ENCODE peak calls at places on chromosomes 13 and 19, in ten cellular contexts. One of them, this sample, is unnamed. For H3K4me1, the result is how much of the 10 kb centered on the place peaks cover.

GRCh38 chr13:110380359-110381028 is 73.4 kb downstream of the COL4A2 start:
- DNase-seq in right lobe of liver: no peak
- DNase-seq in CD4-positive, CD25-positive, alpha-beta regulatory T cell: no peak
- DNase-seq in adrenal gland: no peak
- DNase-seq in neuronal stem cell: no peak
- DNase-seq in aorta: peak
- DNase-seq in A549: peak
- DNase-seq in psoas muscle: no peak
- DNase-seq in tibial artery: no peak
- DNase-seq in GM23248: peak
- DNase-seq in this sample: no peak

GRCh38 chr13:76972430-76972829 is 19.5 kb upstream of the CLN5 start:
- DNase-seq in psoas muscle: no peak
- DNase-seq in aorta: no peak
- DNase-seq in adrenal gland: no peak
- DNase-seq in right lobe of liver: peak
- DNase-seq in tibial artery: no peak
- DNase-seq in CD4-positive, CD25-positive, alpha-beta regulatory T cell: no peak
- DNase-seq in A549: no peak
- DNase-seq in GM23248: no peak
- DNase-seq in neuronal stem cell: no peak
- DNase-seq in this sample: no peak

GRCh38 chr19:30670011-30670329 is 297.8 kb downstream of the ZNF536 start:
- DNase-seq in CD4-positive, CD25-positive, alpha-beta regulatory T cell: no peak
- DNase-seq in aorta: peak
- DNase-seq in A549: no peak
- DNase-seq in neuronal stem cell: no peak
- DNase-seq in psoas muscle: no peak
- DNase-seq in adrenal gland: no peak
- DNase-seq in GM23248: no peak
- DNase-seq in tibial artery: no peak
- DNase-seq in right lobe of liver: no peak
- DNase-seq in this sample: no peak

GRCh38 chr19:524062-524674 is 7.4 kb upstream of the CDC34 start:
- DNase-seq in neuronal stem cell: no peak
- DNase-seq in A549: no peak
- DNase-seq in adrenal gland: no peak
- DNase-seq in tibial artery: no peak
- DNase-seq in GM23248: peak
- DNase-seq in CD4-positive, CD25-positive, alpha-beta regulatory T cell: no peak
- DNase-seq in psoas muscle: no peak
- DNase-seq in aorta: no peak
- DNase-seq in right lobe of liver: peak
- DNase-seq in this sample: peak

GRCh38 chr19:19321143-19321577 is 531 bp downstream of the MAU2 start:
- DNase-seq in tibial artery: no peak
- DNase-seq in psoas muscle: no peak
- DNase-seq in A549: peak
- DNase-seq in GM23248: peak
- DNase-seq in CD4-positive, CD25-positive, alpha-beta regulatory T cell: no peak
- DNase-seq in neuronal stem cell: peak
- DNase-seq in aorta: no peak
- DNase-seq in right lobe of liver: no peak
- DNase-seq in adrenal gland: no peak
- DNase-seq in this sample: peak

GRCh38 chr13:72849571-72849970 is 67.6 kb downstream of the PIBF1 start:
- DNase-seq in adrenal gland: no peak
- DNase-seq in GM23248: peak
- DNase-seq in A549: no peak
- DNase-seq in neuronal stem cell: no peak
- DNase-seq in tibial artery: no peak
- DNase-seq in right lobe of liver: no peak
- DNase-seq in CD4-positive, CD25-positive, alpha-beta regulatory T cell: no peak
- DNase-seq in psoas muscle: no peak
- DNase-seq in aorta: no peak
- DNase-seq in this sample: no peak

GRCh38 chr13:94329277-94329676 is 150.2 kb downstream of the DCT start:
- DNase-seq in right lobe of liver: no peak
- DNase-seq in CD4-positive, CD25-positive, alpha-beta regulatory T cell: no peak
- DNase-seq in neuronal stem cell: no peak
- DNase-seq in psoas muscle: no peak
- DNase-seq in aorta: no peak
- DNase-seq in A549: no peak
- DNase-seq in adrenal gland: no peak
- DNase-seq in GM23248: peak
- DNase-seq in tibial artery: no peak
- DNase-seq in this sample: no peak

GRCh38 chr19:38975214-38975860 is at the start of gene FBXO17:
- DNase-seq in neuronal stem cell: peak
- DNase-seq in tibial artery: peak
- DNase-seq in CD4-positive, CD25-positive, alpha-beta regulatory T cell: no peak
- DNase-seq in A549: peak
- DNase-seq in GM23248: peak
- DNase-seq in right lobe of liver: peak
- DNase-seq in adrenal gland: peak
- DNase-seq in psoas muscle: peak
- DNase-seq in aorta: peak
- DNase-seq in this sample: peak

GRCh38 chr13:99894835-99895427 is 76.6 kb downstream of the ZIC5 start:
- DNase-seq in psoas muscle: no peak
- DNase-seq in adrenal gland: no peak
- DNase-seq in A549: no peak
- DNase-seq in neuronal stem cell: no peak
- DNase-seq in right lobe of liver: no peak
- DNase-seq in GM23248: peak
- DNase-seq in CD4-positive, CD25-positive, alpha-beta regulatory T cell: no peak
- DNase-seq in tibial artery: no peak
- DNase-seq in aorta: no peak
- DNase-seq in this sample: no peak

GRCh38 chr13:112664501-112665203 is 25.2 kb upstream of the ATP11A start:
- DNase-seq in A549: no peak
- DNase-seq in CD4-positive, CD25-positive, alpha-beta regulatory T cell: no peak
- DNase-seq in tibial artery: no peak
- DNase-seq in aorta: no peak
- DNase-seq in neuronal stem cell: no peak
- DNase-seq in right lobe of liver: no peak
- DNase-seq in psoas muscle: no peak
- DNase-seq in GM23248: peak
- DNase-seq in adrenal gland: peak
- DNase-seq in this sample: no peak

GRCh38 chr19:3056454-3057016 is 5.8 kb downstream of the TLE5 start:
- DNase-seq in adrenal gland: no peak
- DNase-seq in GM23248: no peak
- DNase-seq in right lobe of liver: no peak
- DNase-seq in neuronal stem cell: no peak
- DNase-seq in A549: peak
- DNase-seq in CD4-positive, CD25-positive, alpha-beta regulatory T cell: no peak
- DNase-seq in aorta: no peak
- DNase-seq in tibial artery: no peak
- DNase-seq in psoas muscle: no peak
- DNase-seq in this sample: peak

DNA sequence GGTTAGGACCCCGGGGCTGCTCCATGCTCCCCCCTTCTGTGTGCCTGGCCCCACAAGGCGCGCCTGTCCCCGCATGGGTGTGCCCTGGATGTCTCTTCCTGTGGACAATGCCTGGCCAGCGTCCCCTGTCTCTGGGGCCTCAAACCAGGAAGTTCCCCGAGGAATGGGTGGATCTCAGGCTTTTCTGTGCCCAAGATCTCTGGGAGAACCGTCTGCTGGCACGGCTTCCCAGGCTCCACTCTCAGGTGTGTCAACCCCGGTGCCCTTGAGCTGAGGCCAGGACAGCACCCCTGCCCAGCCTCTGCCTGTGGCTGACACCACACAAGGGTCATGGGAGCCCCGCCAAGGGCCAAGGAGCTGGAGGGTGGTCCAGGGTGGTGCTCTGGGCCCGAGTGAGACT is 15.7 kb downstream of the ZNF444 start:
- DNase-seq in neuronal stem cell: no peak
- DNase-seq in tibial artery: no peak
- DNase-seq in right lobe of liver: no peak
- DNase-seq in A549: no peak
- DNase-seq in adrenal gland: no peak
- DNase-seq in CD4-positive, CD25-positive, alpha-beta regulatory T cell: no peak
- DNase-seq in GM23248: no peak
- DNase-seq in aorta: no peak
- DNase-seq in psoas muscle: no peak
- DNase-seq in this sample: no peak
- H3K27ac ChIP-seq in neuronal stem cell: no peak
- H3K27ac ChIP-seq in tibial artery: no peak
- H3K27ac ChIP-seq in right lobe of liver: no peak
- H3K27ac ChIP-seq in A549: no peak
- H3K27ac ChIP-seq in adrenal gland: no peak
- H3K27ac ChIP-seq in CD4-positive, CD25-positive, alpha-beta regulatory T cell: no peak
- H3K27ac ChIP-seq in GM23248: no peak
- H3K27ac ChIP-seq in aorta: no peak
- H3K27ac ChIP-seq in psoas muscle: no peak
- H3K27ac ChIP-seq in this sample: no peak

GRCh38 chr19:55382522-55383054 is 1.5 kb downstream of the TMEM238 start:
- DNase-seq in aorta: no peak
- DNase-seq in right lobe of liver: no peak
- DNase-seq in CD4-positive, CD25-positive, alpha-beta regulatory T cell: no peak
- DNase-seq in neuronal stem cell: no peak
- DNase-seq in psoas muscle: no peak
- DNase-seq in tibial artery: no peak
- DNase-seq in A549: no peak
- DNase-seq in GM23248: no peak
- DNase-seq in adrenal gland: no peak
- DNase-seq in this sample: no peak
- H3K4me3 ChIP-seq in aorta: no peak
- H3K4me3 ChIP-seq in right lobe of liver: no peak
- H3K4me3 ChIP-seq in CD4-positive, CD25-positive, alpha-beta regulatory T cell: no peak
- H3K4me3 ChIP-seq in neuronal stem cell: no peak
- H3K4me3 ChIP-seq in psoas muscle: no peak
- H3K4me3 ChIP-seq in tibial artery: no peak
- H3K4me3 ChIP-seq in A549: no peak
- H3K4me3 ChIP-seq in GM23248: no peak
- H3K4me3 ChIP-seq in adrenal gland: no peak
- H3K4me3 ChIP-seq in this sample: no peak

GRCh38 chr19:13165091-13165997 is 15.1 kb downstream of the IER2 start:
- DNase-seq in right lobe of liver: no peak
- DNase-seq in aorta: no peak
- DNase-seq in CD4-positive, CD25-positive, alpha-beta regulatory T cell: no peak
- DNase-seq in neuronal stem cell: no peak
- DNase-seq in A549: peak
- DNase-seq in psoas muscle: no peak
- DNase-seq in tibial artery: no peak
- DNase-seq in GM23248: no peak
- DNase-seq in adrenal gland: no peak
- DNase-seq in this sample: peak
- H3K4me1 ChIP-seq in right lobe of liver: under half
- H3K4me1 ChIP-seq in aorta: under half
- H3K4me1 ChIP-seq in CD4-positive, CD25-positive, alpha-beta regulatory T cell: half or more
- H3K4me1 ChIP-seq in neuronal stem cell: under half
- H3K4me1 ChIP-seq in A549: half or more
- H3K4me1 ChIP-seq in psoas muscle: under half
- H3K4me1 ChIP-seq in tibial artery: half or more
- H3K4me1 ChIP-seq in GM23248: half or more
- H3K4me1 ChIP-seq in adrenal gland: under half
- H3K4me1 ChIP-seq in this sample: under half

GRCh38 chr19:40232949-40233810 is 6.7 kb upstream of the CCNP start:
- DNase-seq in CD4-positive, CD25-positive, alpha-beta regulatory T cell: no peak
- DNase-seq in A549: no peak
- DNase-seq in aorta: no peak
- DNase-seq in psoas muscle: no peak
- DNase-seq in neuronal stem cell: no peak
- DNase-seq in adrenal gland: no peak
- DNase-seq in right lobe of liver: no peak
- DNase-seq in tibial artery: no peak
- DNase-seq in GM23248: no peak
- DNase-seq in this sample: no peak
- H3K27ac ChIP-seq in CD4-positive, CD25-positive, alpha-beta regulatory T cell: no peak
- H3K27ac ChIP-seq in A549: no peak
- H3K27ac ChIP-seq in aorta: no peak
- H3K27ac ChIP-seq in psoas muscle: no peak
- H3K27ac ChIP-seq in neuronal stem cell: no peak
- H3K27ac ChIP-seq in adrenal gland: no peak
- H3K27ac ChIP-seq in right lobe of liver: no peak
- H3K27ac ChIP-seq in tibial artery: no peak
- H3K27ac ChIP-seq in GM23248: no peak
- H3K27ac ChIP-seq in this sample: no peak

DNA sequence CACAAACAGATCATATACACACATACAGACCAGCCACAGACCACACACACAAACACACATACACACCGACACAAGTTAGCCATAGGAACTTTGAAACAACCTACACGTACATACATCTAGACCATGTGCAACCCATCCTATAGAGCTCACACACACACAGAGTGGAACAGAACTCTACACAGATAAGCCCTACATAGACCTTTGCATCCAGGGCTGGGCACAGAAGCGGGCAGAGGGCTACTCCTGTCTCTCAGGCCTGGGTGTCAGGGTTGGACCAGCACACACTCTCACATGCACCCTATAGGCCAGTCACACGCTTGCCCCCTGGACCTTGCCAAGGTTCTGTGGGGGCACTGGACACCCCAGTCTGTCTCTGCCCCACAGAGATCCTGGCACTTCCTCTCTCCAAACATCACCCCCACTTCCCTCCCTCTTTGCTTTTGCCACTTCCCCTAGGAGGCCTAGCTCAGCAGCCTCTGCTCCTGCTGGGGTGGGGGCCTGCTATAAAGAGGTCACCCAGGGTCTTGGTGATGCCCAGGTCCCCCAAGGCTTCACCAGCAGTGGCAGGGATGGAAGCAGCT is 5.8 kb upstream of the JUNB start:
- DNase-seq in tibial artery: no peak
- DNase-seq in psoas muscle: no peak
- DNase-seq in neuronal stem cell: no peak
- DNase-seq in right lobe of liver: no peak
- DNase-seq in adrenal gland: no peak
- DNase-seq in CD4-positive, CD25-positive, alpha-beta regulatory T cell: no peak
- DNase-seq in GM23248: peak
- DNase-seq in aorta: no peak
- DNase-seq in A549: no peak
- DNase-seq in this sample: no peak
- H3K4me3 ChIP-seq in tibial artery: no peak
- H3K4me3 ChIP-seq in psoas muscle: no peak
- H3K4me3 ChIP-seq in neuronal stem cell: no peak
- H3K4me3 ChIP-seq in right lobe of liver: no peak
- H3K4me3 ChIP-seq in adrenal gland: no peak
- H3K4me3 ChIP-seq in CD4-positive, CD25-positive, alpha-beta regulatory T cell: peak
- H3K4me3 ChIP-seq in GM23248: no peak
- H3K4me3 ChIP-seq in aorta: no peak
- H3K4me3 ChIP-seq in A549: no peak
- H3K4me3 ChIP-seq in this sample: no peak